ENCODE peak calls at places on chromosomes 11 and 22, in four cellular contexts. One of them, this sample, is unnamed. For H3K4me1, the result is how much of the 10 kb centered on the place peaks cover.

GRCh38 chr22:24465566-24465965 is 29.6 kb upstream of the UPB1 start:
- DNase-seq in neuronal stem cell: no peak
- DNase-seq in pancreas: no peak
- DNase-seq in stomach: no peak
- DNase-seq in this sample: no peak

GRCh38 chr11:34214961-34215805 is 109.8 kb downstream of the NAT10 start:
- DNase-seq in pancreas: no peak
- DNase-seq in stomach: no peak
- DNase-seq in neuronal stem cell: no peak
- DNase-seq in this sample: no peak

GRCh38 chr11:18536195-18536594 is 9.5 kb upstream of the TSG101 start:
- DNase-seq in neuronal stem cell: no peak
- DNase-seq in stomach: no peak
- DNase-seq in pancreas: no peak
- DNase-seq in this sample: no peak

GRCh38 chr22:46614070-46614931 is 5.9 kb upstream of the GRAMD4 start:
- DNase-seq in neuronal stem cell: no peak
- DNase-seq in pancreas: no peak
- DNase-seq in stomach: no peak
- DNase-seq in this sample: peak

GRCh38 chr11:46446343-46446751 is 54.8 kb upstream of the CHRM4 start:
- DNase-seq in neuronal stem cell: no peak
- DNase-seq in stomach: no peak
- DNase-seq in pancreas: no peak
- DNase-seq in this sample: no peak

GRCh38 chr11:17542249-17542648 is 2.0 kb downstream of the USH1C start:
- DNase-seq in stomach: peak
- DNase-seq in neuronal stem cell: no peak
- DNase-seq in pancreas: peak
- DNase-seq in this sample: no peak

GRCh38 chr11:35746356-35747153 is 84.0 kb downstream of the TRIM44 start:
- DNase-seq in pancreas: no peak
- DNase-seq in neuronal stem cell: no peak
- DNase-seq in stomach: no peak
- DNase-seq in this sample: no peak

GRCh38 chr11:78973833-78974232 is 399.2 kb upstream of the NARS2 start:
- DNase-seq in neuronal stem cell: no peak
- DNase-seq in pancreas: no peak
- DNase-seq in stomach: no peak
- DNase-seq in this sample: no peak

GRCh38 chr11:113728814-113729213 is 22.7 kb upstream of the TMPRSS5 start:
- DNase-seq in stomach: no peak
- DNase-seq in neuronal stem cell: no peak
- DNase-seq in pancreas: no peak
- DNase-seq in this sample: no peak

GRCh38 chr11:67006029-67006884 is 16.7 kb upstream of the SYT12 start:
- DNase-seq in stomach: no peak
- DNase-seq in neuronal stem cell: no peak
- DNase-seq in pancreas: no peak
- DNase-seq in this sample: no peak

GRCh38 chr11:32118025-32118974 is 27.4 kb downstream of the RCN1 start:
- DNase-seq in pancreas: no peak
- DNase-seq in neuronal stem cell: no peak
- DNase-seq in stomach: no peak
- DNase-seq in this sample: no peak

GRCh38 chr11:14310696-14311095 is 48.3 kb downstream of the RRAS2 start:
- DNase-seq in stomach: no peak
- DNase-seq in pancreas: no peak
- DNase-seq in neuronal stem cell: no peak
- DNase-seq in this sample: no peak

GRCh38 chr22:49561338-49561737 is 266.3 kb downstream of the BRD1 start:
- DNase-seq in pancreas: no peak
- DNase-seq in neuronal stem cell: no peak
- DNase-seq in stomach: peak
- DNase-seq in this sample: no peak

GRCh38 chr11:134407321-134407828 is 4.7 kb downstream of the B3GAT1 start:
- DNase-seq in pancreas: no peak
- DNase-seq in neuronal stem cell: no peak
- DNase-seq in stomach: peak
- DNase-seq in this sample: no peak

GRCh38 chr11:6411594-6412031 is 7.3 kb downstream of the APBB1 start:
- DNase-seq in neuronal stem cell: no peak
- DNase-seq in pancreas: no peak
- DNase-seq in stomach: no peak
- DNase-seq in this sample: no peak

GRCh38 chr22:45069925-45070324 is 60.1 kb upstream of the PHF21B start:
- DNase-seq in stomach: no peak
- DNase-seq in neuronal stem cell: no peak
- DNase-seq in pancreas: no peak
- DNase-seq in this sample: no peak

GRCh38 chr11:86255896-86256295 is 11.3 kb downstream of the EED start:
- DNase-seq in pancreas: no peak
- DNase-seq in neuronal stem cell: no peak
- DNase-seq in stomach: no peak
- DNase-seq in this sample: no peak

GRCh38 chr22:25111579-25112517 is 87.8 kb upstream of the CRYBB3 start:
- DNase-seq in pancreas: peak
- DNase-seq in neuronal stem cell: no peak
- DNase-seq in stomach: peak
- DNase-seq in this sample: no peak

GRCh38 chr11:79461144-79461543 is 20.3 kb upstream of the TENM4 start:
- DNase-seq in neuronal stem cell: peak
- DNase-seq in stomach: no peak
- DNase-seq in pancreas: no peak
- DNase-seq in this sample: no peak

GRCh38 chr11:67648796-67649613 is 1.5 kb downstream of the ACY3 start:
- DNase-seq in stomach: no peak
- DNase-seq in pancreas: no peak
- DNase-seq in neuronal stem cell: no peak
- DNase-seq in this sample: no peak

GRCh38 chr11:31856248-31856647 is 45.1 kb upstream of the PAX6 start:
- DNase-seq in neuronal stem cell: no peak
- DNase-seq in stomach: no peak
- DNase-seq in pancreas: no peak
- DNase-seq in this sample: no peak

GRCh38 chr22:31995046-31995445 is 48.0 kb upstream of the SLC5A1 start:
- DNase-seq in neuronal stem cell: no peak
- DNase-seq in pancreas: no peak
- DNase-seq in stomach: no peak
- DNase-seq in this sample: no peak

GRCh38 chr11:86784247-86784681 is 16.1 kb upstream of the PRSS23 start:
- DNase-seq in pancreas: no peak
- DNase-seq in neuronal stem cell: no peak
- DNase-seq in stomach: no peak
- DNase-seq in this sample: no peak

GRCh38 chr22:37906364-37907008 is 389 bp downstream of the MICALL1 start:
- DNase-seq in stomach: no peak
- DNase-seq in neuronal stem cell: no peak
- DNase-seq in pancreas: no peak
- DNase-seq in this sample: peak

GRCh38 chr11:66933508-66933907 is 24.7 kb downstream of the PC start:
- DNase-seq in pancreas: no peak
- DNase-seq in neuronal stem cell: no peak
- DNase-seq in stomach: no peak
- DNase-seq in this sample: no peak

GRCh38 chr11:88979641-88980040 is 86.1 kb downstream of the GRM5 start:
- DNase-seq in pancreas: no peak
- DNase-seq in neuronal stem cell: no peak
- DNase-seq in stomach: no peak
- DNase-seq in this sample: no peak

GRCh38 chr22:42553475-42554361 is at the start of gene SERHL2:
- DNase-seq in stomach: peak
- DNase-seq in neuronal stem cell: peak
- DNase-seq in pancreas: peak
- DNase-seq in this sample: peak

GRCh38 chr11:125263268-125263790 is 98.8 kb downstream of the PKNOX2 start:
- DNase-seq in pancreas: peak
- DNase-seq in stomach: peak
- DNase-seq in neuronal stem cell: peak
- DNase-seq in this sample: no peak

GRCh38 chr11:125261471-125262087 is 97.0 kb downstream of the PKNOX2 start:
- DNase-seq in stomach: no peak
- DNase-seq in neuronal stem cell: no peak
- DNase-seq in pancreas: no peak
- DNase-seq in this sample: no peak

GRCh38 chr11:125262825-125263218 is 98.3 kb downstream of the PKNOX2 start:
- DNase-seq in neuronal stem cell: peak
- DNase-seq in stomach: no peak
- DNase-seq in pancreas: no peak
- DNase-seq in this sample: no peak

GRCh38 chr11:125264091-125265022 is 99.8 kb downstream of the PKNOX2 start:
- DNase-seq in pancreas: no peak
- DNase-seq in stomach: no peak
- DNase-seq in neuronal stem cell: no peak
- DNase-seq in this sample: no peak

DNA sequence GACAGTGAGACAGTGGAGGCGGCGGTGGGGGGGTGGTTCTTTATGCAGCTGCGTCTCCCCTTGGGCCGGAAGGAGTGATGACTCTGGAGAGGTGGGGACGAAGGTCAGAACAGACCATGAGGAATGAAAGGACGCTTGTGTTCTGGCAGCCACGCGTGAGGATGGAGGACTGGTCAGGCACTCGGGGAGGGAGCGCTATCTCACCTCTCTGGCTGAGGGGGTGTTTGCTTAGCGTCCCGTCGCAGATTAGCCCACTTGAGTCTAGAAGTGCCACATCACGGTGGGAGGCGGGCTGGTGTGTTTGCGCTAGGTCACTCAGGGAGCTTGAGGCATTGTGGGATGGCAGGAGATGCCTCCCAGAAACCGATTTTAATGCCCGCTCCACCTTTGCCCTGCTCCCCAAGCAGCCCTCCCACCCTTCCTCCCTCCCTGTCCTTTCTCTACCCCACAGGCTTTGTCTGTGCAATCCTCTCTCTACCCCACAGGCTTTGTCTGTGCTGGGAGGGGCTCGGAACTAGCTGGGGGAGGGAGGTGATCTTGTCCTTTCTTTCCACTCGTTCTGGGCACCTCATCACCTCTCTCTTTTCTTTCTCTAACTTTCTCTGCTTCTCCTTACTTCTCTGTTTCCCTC is 97.8 kb downstream of the PKNOX2 start:
- DNase-seq in pancreas: no peak
- DNase-seq in neuronal stem cell: peak
- DNase-seq in stomach: no peak
- DNase-seq in this sample: no peak
- H3K4me1 ChIP-seq in pancreas: under half
- H3K4me1 ChIP-seq in neuronal stem cell: under half
- H3K4me1 ChIP-seq in stomach: under half
- H3K4me1 ChIP-seq in this sample: under half

GRCh38 chr11:58192229-58192628 is 3.4 kb downstream of the OR9Q2 start:
- DNase-seq in neuronal stem cell: no peak
- DNase-seq in pancreas: no peak
- DNase-seq in stomach: no peak
- DNase-seq in this sample: no peak

GRCh38 chr11:58186938-58187337 is 1.9 kb upstream of the OR9Q2 start:
- DNase-seq in neuronal stem cell: no peak
- DNase-seq in pancreas: no peak
- DNase-seq in stomach: no peak
- DNase-seq in this sample: no peak

GRCh38 chr11:58193403-58193802 is 4.5 kb downstream of the OR9Q2 start:
- DNase-seq in stomach: no peak
- DNase-seq in neuronal stem cell: no peak
- DNase-seq in pancreas: no peak
- DNase-seq in this sample: no peak

DNA sequence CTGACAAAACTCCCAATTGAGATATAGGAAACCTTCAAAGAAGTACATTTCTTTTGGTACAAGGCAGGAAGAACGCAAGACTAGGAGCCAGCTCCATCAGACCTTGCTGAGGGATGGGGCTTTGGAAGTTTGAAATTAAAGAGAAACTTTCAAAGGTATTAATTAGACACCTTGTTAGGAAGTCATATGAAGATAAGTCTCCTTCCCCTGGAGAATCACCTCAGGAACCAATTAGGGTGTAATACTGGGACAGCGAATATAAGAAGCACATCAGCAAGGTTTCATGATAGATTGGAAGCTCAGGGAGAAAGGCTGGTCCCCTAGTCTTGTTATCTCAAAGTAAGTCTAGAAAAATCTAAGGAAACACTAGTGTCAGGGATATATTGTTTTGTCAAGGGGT is at the start of gene OR9Q2:
- DNase-seq in neuronal stem cell: no peak
- DNase-seq in stomach: no peak
- DNase-seq in pancreas: no peak
- DNase-seq in this sample: no peak
- H3K27ac ChIP-seq in neuronal stem cell: no peak
- H3K27ac ChIP-seq in stomach: no peak
- H3K27ac ChIP-seq in pancreas: no peak
- H3K27ac ChIP-seq in this sample: no peak

GRCh38 chr11:72780291-72781062 is 13.4 kb downstream of the STARD10 start:
- DNase-seq in pancreas: no peak
- DNase-seq in stomach: no peak
- DNase-seq in neuronal stem cell: no peak
- DNase-seq in this sample: no peak
- H3K4me3 ChIP-seq in pancreas: peak
- H3K4me3 ChIP-seq in stomach: peak
- H3K4me3 ChIP-seq in neuronal stem cell: peak
- H3K4me3 ChIP-seq in this sample: peak

GRCh38 chr22:30324008-30324730 is 2.6 kb downstream of the TBC1D10A start:
- DNase-seq in pancreas: no peak
- DNase-seq in stomach: no peak
- DNase-seq in neuronal stem cell: no peak
- DNase-seq in this sample: no peak

GRCh38 chr22:30327864-30328345 is 1.2 kb upstream of the TBC1D10A start:
- DNase-seq in stomach: no peak
- DNase-seq in pancreas: peak
- DNase-seq in neuronal stem cell: no peak
- DNase-seq in this sample: no peak

GRCh38 chr22:30326704-30327362 is at the start of gene TBC1D10A:
- DNase-seq in pancreas: peak
- DNase-seq in stomach: peak
- DNase-seq in neuronal stem cell: peak
- DNase-seq in this sample: peak

GRCh38 chr22:30325724-30326703 is 727 bp downstream of the TBC1D10A start:
- DNase-seq in stomach: peak
- DNase-seq in neuronal stem cell: no peak
- DNase-seq in pancreas: peak
- DNase-seq in this sample: no peak

DNA sequence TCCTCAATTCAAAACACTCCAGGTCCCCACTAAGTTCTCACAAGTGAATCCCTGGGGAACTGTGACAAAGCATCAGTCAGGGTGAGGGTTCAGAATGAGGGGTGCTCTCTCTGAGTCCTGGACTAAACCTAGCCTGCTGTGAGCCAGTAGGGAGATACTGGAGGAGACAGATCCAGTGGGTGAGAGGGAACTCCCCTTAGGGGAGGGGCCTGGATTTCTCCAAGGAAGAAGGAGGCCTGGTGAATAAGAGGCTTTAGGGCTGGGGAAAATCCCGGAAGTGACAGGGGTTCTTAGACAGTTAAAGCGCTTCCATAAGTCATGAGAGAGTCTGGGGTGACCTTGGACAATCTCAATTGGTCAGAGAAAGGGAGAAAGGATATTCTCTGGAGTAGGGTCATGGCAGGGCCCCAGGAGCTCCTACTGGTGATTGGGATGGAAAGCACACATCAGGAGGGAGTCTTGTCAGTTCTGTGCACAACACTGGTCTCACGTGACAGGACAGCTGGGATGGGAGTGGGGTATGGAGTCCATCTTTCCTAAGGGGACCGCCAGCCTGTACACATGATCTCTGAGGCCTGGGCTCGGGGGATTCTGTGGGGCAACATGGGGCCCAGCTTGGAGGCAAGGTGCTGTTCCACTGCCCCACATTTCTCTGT is 1.5 kb downstream of the TBC1D10A start:
- DNase-seq in neuronal stem cell: no peak
- DNase-seq in stomach: peak
- DNase-seq in pancreas: no peak
- DNase-seq in this sample: no peak
- H3K4me1 ChIP-seq in neuronal stem cell: under half
- H3K4me1 ChIP-seq in stomach: half or more
- H3K4me1 ChIP-seq in pancreas: under half
- H3K4me1 ChIP-seq in this sample: half or more